ENCODE peak calls at places on chromosome 6, in five cellular contexts. O, R, K, L and P are unnamed samples.

GRCh38 chr6:69775450-69775849 is 21.4 kb downstream of the LMBRD1 start:
- DNase-seq in O (no peak), R (no peak), K (no peak), L (no peak), P (no peak)

GRCh38 chr6:159935633-159936032 is 33.2 kb upstream of the IGF2R start:
- DNase-seq in O (no peak), R (no peak), K (no peak), L (no peak), P (peak; percentile 30)

GRCh38 chr6:24255676-24256075 is 102.2 kb downstream of the DCDC2 start:
- DNase-seq in O (no peak), R (no peak), K (no peak), L (no peak), P (no peak)

GRCh38 chr6:139891471-139891870 is 517.0 kb upstream of the CITED2 start:
- DNase-seq in O (no peak), R (no peak), K (no peak), L (no peak), P (no peak)

GRCh38 chr6:164321297-164321696 is 906.8 kb downstream of the QKI start:
- DNase-seq in O (no peak), R (no peak), K (no peak), L (no peak), P (no peak)

GRCh38 chr6:40999498-41000070 is 39.4 kb downstream of the UNC5CL start:
- DNase-seq in O (peak; percentile 74), R (peak; percentile 31), K (peak; percentile 66), L (no peak), P (no peak)

GRCh38 chr6:108732101-108732870 is 115.9 kb upstream of the ARMC2 start:
- DNase-seq in O (no peak), R (no peak), K (no peak), L (no peak), P (no peak)

GRCh38 chr6:87093651-87094050 is 1.3 kb downstream of the CGA start:
- DNase-seq in O (no peak), R (no peak), K (no peak), L (no peak), P (no peak)

GRCh38 chr6:143232849-143233248 is 172.2 kb downstream of the AIG1 start:
- DNase-seq in O (peak; percentile 43), R (peak; percentile 14), K (peak; percentile 62), L (no peak), P (no peak)

GRCh38 chr6:118993803-118994231 is 58.9 kb upstream of the MCM9 start:
- DNase-seq in O (peak; percentile 8), R (no peak), K (no peak), L (no peak), P (no peak)

GRCh38 chr6:105302617-105303128 is 100.2 kb downstream of the PREP start:
- DNase-seq in O (no peak), R (no peak), K (no peak), L (no peak), P (no peak)

GRCh38 chr6:111583986-111584385 is 21.7 kb downstream of the TRAF3IP2 start:
- DNase-seq in O (no peak), R (no peak), K (no peak), L (no peak), P (no peak)

DNA sequence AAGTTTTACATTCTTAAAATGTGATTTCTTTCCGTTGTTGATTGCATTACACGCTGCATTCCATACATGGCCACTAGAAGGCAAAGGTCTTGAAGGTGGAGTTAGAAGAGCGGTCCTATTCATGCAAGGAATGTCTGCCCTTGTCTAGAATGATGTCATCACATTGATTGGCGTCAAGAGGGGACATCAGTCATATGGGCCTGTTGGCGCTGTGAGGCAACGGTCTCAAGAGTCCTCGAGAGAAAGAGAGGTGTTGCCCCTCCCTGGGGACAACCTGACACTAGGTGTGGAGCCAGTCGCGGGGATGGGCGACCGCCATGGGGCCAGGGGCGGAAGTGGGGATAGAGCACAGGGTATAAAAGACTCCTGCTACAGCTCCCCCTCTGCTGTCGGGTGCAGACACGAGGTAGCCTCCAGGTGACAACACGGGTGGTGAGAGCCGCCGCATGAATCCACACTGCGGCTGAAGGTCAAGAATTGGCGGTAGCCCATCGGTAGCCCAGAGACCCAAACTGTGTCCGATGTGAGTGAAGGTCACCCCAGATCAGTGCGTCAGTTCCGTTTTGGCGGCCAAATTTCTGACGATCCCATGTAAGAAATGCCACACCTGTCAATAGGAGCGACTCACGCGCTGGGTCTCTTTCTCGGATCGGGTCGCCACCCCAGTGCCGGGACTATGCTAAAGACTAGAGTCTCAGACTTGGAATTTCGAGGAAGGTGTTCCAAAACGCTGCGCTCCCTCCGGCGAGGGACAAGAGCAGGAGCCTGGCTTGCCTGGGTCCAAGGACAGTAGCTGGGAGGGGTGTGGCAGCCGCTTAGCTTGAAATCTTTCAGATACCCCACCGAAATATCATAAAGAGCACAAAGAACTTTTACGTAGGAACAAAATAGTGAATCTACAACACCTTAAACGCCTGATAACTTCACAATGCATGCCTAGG is 93.2 kb upstream of the ZNF184 start:
- DNase-seq in O (peak; percentile 18), R (no peak), K (no peak), L (no peak), P (no peak)
- TF ChIP-seq CTCF in O (no peak), R (peak; percentile 51), K (peak; percentile 33), L (no peak), P (no peak)

DNA sequence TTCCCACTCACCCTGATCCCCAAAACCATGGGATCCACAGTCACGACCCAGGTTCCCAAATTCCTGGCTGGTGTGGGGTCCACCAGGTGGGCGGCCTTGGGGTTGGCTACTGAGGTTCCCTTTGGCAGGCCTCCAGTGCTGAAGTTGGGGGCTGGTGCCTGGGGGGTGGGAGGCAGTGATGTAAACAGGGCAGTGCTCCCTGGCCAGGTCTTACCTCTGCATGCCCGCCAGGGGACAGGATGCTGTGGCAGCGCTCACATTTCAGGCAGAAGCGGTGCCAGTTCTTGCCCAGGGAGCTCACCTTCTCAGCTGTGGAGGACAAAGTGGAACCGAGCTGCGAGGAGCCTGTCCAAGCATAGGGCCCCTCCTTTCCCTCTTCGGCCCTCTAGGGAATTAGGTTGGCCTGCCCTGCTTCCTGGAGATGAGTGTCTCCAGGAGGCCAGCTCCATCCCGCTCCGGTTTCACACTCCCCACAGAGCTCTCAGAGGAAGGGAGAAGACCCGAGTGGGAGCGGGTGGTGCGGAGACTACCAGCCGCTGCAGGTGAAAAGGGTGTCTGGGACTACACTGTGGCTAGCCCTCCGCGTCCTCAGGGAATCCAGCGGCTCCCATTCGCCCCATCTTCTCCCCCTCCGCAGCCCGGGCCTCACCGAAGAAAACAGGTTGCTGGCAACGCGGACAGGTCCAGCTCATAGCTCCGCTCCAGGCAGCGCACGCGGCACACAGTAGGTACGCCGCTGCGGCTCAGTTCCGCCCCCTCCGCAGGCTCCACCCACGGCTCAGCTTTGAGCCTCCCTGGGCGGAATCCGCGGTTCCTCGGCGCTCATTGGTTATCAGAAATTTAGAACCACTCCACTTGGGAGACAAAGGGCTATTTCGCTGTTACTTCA is at the start of gene CRIP3:
- DNase-seq in O (peak; percentile 36), R (no peak), K (no peak), L (no peak), P (no peak)
- TF ChIP-seq CTCF in O (peak; percentile 33), R (peak; percentile 33), K (no peak), L (peak; percentile 7), P (peak; percentile 26)

DNA sequence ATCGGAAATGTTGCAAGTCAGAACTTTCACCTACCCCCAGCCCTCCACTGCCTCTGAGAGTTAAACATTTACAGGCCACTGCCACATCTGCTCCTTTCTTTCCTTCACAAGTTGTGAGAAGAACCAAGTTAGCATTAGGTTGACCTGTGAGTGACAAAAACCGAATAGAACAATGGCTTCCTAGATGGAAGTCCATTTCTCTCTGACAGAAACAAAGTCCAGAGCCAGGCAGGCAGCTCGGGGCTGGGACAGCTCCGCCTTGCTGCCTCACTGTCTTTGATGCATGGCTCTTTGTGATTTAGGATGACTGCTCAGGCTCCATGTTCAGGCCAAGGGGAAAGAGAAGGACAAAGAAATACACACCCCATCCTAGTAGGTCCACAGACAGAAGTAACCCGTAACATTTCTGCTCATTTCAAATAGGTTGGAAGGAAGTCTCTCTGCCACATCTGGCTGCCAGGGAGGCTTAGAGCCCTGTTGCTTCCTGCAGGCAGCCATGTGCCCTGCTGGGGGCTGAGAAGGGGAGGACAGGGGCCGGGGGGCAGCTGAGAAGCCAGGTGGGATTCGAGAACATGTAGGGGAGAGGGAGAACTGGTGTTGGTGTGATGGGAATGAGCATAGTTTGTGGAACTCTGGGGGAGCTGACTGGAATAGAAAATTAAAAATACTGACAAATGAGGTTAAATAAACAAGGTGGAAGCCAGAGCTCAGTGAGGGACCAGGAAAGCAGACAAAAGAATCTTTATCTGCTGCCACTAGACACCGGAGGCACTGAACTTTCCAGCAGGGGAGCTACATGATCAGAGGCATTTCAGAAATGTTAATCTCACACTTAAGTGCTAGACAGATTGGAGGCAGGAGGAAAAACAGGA is 19.5 kb upstream of the IER3 start:
- DNase-seq in O (peak; percentile 86), R (no peak), K (no peak), L (no peak), P (no peak)
- TF ChIP-seq CTCF in O (peak; percentile 12), R (peak; percentile 18), K (no peak), L (peak; percentile 3), P (peak; percentile 12)

GRCh38 chr6:49570474-49571079 is 20.1 kb downstream of the C6orf141 start:
- DNase-seq in O (no peak), R (no peak), K (no peak), L (no peak), P (no peak)
- TF ChIP-seq CTCF in O (no peak), R (no peak), K (no peak), L (no peak), P (no peak)

GRCh38 chr6:10414766-10415592 is at the start of gene TFAP2A:
- DNase-seq in O (no peak), R (no peak), K (no peak), L (no peak), P (no peak)
- TF ChIP-seq CTCF in O (peak; percentile 29), R (peak; percentile 55), K (no peak), L (peak; percentile 69), P (peak; percentile 66)

DNA sequence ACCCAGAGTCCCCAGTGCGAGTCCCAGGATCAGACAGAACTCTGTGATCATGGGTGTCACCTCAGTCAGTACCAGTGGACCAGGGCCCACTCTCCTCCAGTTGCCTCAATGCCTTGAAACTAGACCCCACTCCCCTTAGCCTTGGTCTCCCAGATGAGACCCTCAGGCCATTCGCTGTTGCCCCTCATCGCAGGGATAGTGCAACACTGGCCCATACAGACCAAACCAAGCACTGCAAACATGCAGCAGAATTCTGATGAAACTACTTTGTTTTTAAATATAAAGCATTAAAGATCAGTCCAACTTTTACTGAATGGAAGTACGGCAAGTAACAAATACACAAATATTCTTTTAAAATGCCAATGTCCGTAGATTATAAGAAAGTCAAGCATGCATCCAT is 101.2 kb upstream of the NT5E start:
- DNase-seq in O (no peak), R (no peak), K (no peak), L (no peak), P (no peak)
- TF ChIP-seq CTCF in O (no peak), R (no peak), K (no peak), L (no peak), P (no peak)

GRCh38 chr6:68559716-68560115 is 75.4 kb upstream of the ADGRB3 start:
- DNase-seq in O (no peak), R (peak; percentile 34), K (peak; percentile 11), L (no peak), P (no peak)

GRCh38 chr6:68559052-68559451 is 76.0 kb upstream of the ADGRB3 start:
- DNase-seq in O (no peak), R (no peak), K (no peak), L (no peak), P (no peak)
- TF ChIP-seq CTCF in O (no peak), R (no peak), K (no peak), L (no peak), P (peak; percentile 21)